ENCODE peak calls at places on chromosomes 12 and 14, in four cellular contexts. One of them, this sample, is unnamed.

GRCh38 chr14:81219821-81220487 is 805 bp downstream of the GTF2A1 start:
- DNase-seq in GM12878: no peak
- DNase-seq in HL-60: no peak
- DNase-seq in K562: peak
- DNase-seq in this sample: no peak

GRCh38 chr14:64253672-64254071 is 40.5 kb downstream of the ESR2 start:
- DNase-seq in HL-60: no peak
- DNase-seq in GM12878: no peak
- DNase-seq in K562: no peak
- DNase-seq in this sample: no peak

GRCh38 chr14:45377201-45377600 is 124.2 kb upstream of the MIS18BP1 start:
- DNase-seq in GM12878: no peak
- DNase-seq in K562: no peak
- DNase-seq in HL-60: no peak
- DNase-seq in this sample: no peak

GRCh38 chr14:59214702-59215302 is 26.3 kb downstream of the DAAM1 start:
- DNase-seq in K562: no peak
- DNase-seq in GM12878: peak
- DNase-seq in HL-60: no peak
- DNase-seq in this sample: no peak

GRCh38 chr12:46304080-46304479 is 35.2 kb upstream of the SLC38A1 start:
- DNase-seq in K562: no peak
- DNase-seq in HL-60: no peak
- DNase-seq in GM12878: no peak
- DNase-seq in this sample: no peak

GRCh38 chr14:73741386-73741875 is 27.2 kb upstream of the PNMA1 start:
- DNase-seq in HL-60: no peak
- DNase-seq in GM12878: no peak
- DNase-seq in K562: peak
- DNase-seq in this sample: peak

GRCh38 chr14:91047174-91047753 is 13.2 kb downstream of the RPS6KA5 start:
- DNase-seq in HL-60: no peak
- DNase-seq in GM12878: no peak
- DNase-seq in K562: no peak
- DNase-seq in this sample: no peak

GRCh38 chr12:49264466-49264872 is 413 bp upstream of the TUBA1C start:
- DNase-seq in GM12878: no peak
- DNase-seq in K562: peak
- DNase-seq in HL-60: peak
- DNase-seq in this sample: peak

GRCh38 chr14:69614592-69614991 is 3.2 kb downstream of the SUSD6 start:
- DNase-seq in K562: no peak
- DNase-seq in HL-60: no peak
- DNase-seq in GM12878: peak
- DNase-seq in this sample: no peak

GRCh38 chr14:50045039-50045711 is 71.2 kb downstream of the VCPKMT start:
- DNase-seq in HL-60: no peak
- DNase-seq in K562: no peak
- DNase-seq in GM12878: peak
- DNase-seq in this sample: peak

GRCh38 chr12:50537538-50537919 is 32.7 kb downstream of the DIP2B start:
- DNase-seq in HL-60: no peak
- DNase-seq in GM12878: no peak
- DNase-seq in K562: no peak
- DNase-seq in this sample: no peak

GRCh38 chr12:95083938-95084337 is 10.5 kb upstream of the NR2C1 start:
- DNase-seq in GM12878: no peak
- DNase-seq in HL-60: no peak
- DNase-seq in K562: no peak
- DNase-seq in this sample: no peak

GRCh38 chr14:38964630-38965029 is 138.4 kb downstream of the SEC23A start:
- DNase-seq in K562: no peak
- DNase-seq in HL-60: no peak
- DNase-seq in GM12878: no peak
- DNase-seq in this sample: no peak

GRCh38 chr14:100049220-100049619 is 16.0 kb upstream of the EVL start:
- DNase-seq in K562: no peak
- DNase-seq in HL-60: no peak
- DNase-seq in GM12878: no peak
- DNase-seq in this sample: no peak

GRCh38 chr14:104827173-104828055 is 26.5 kb downstream of the ZBTB42 start:
- DNase-seq in HL-60: no peak
- DNase-seq in K562: peak
- DNase-seq in GM12878: no peak
- DNase-seq in this sample: peak

GRCh38 chr14:51652168-51653095 is 722 bp downstream of the FRMD6 start:
- DNase-seq in HL-60: peak
- DNase-seq in K562: peak
- DNase-seq in GM12878: no peak
- DNase-seq in this sample: peak

GRCh38 chr14:65241125-65241752 is 138.9 kb upstream of the MAX start:
- DNase-seq in GM12878: no peak
- DNase-seq in K562: no peak
- DNase-seq in HL-60: no peak
- DNase-seq in this sample: no peak

GRCh38 chr12:17511369-17511768 is 578.6 kb downstream of the RERGL start:
- DNase-seq in HL-60: no peak
- DNase-seq in K562: no peak
- DNase-seq in GM12878: no peak
- DNase-seq in this sample: no peak

GRCh38 chr12:111022386-111022785 is 102.0 kb upstream of the MYL2 start:
- DNase-seq in HL-60: no peak
- DNase-seq in GM12878: no peak
- DNase-seq in K562: no peak
- DNase-seq in this sample: no peak

GRCh38 chr14:102937331-102938175 is 15.1 kb downstream of the AMN start:
- DNase-seq in K562: no peak
- DNase-seq in GM12878: no peak
- DNase-seq in HL-60: no peak
- DNase-seq in this sample: no peak

GRCh38 chr14:23557946-23558345 is 1.9 kb downstream of the THTPA start:
- DNase-seq in GM12878: no peak
- DNase-seq in HL-60: no peak
- DNase-seq in K562: no peak
- DNase-seq in this sample: no peak

GRCh38 chr14:23555533-23555881 is 564 bp upstream of the THTPA start:
- DNase-seq in GM12878: no peak
- DNase-seq in HL-60: no peak
- DNase-seq in K562: no peak
- DNase-seq in this sample: no peak

GRCh38 chr14:23556700-23557440 is 799 bp downstream of the THTPA start:
- DNase-seq in GM12878: no peak
- DNase-seq in K562: no peak
- DNase-seq in HL-60: no peak
- DNase-seq in this sample: no peak

GRCh38 chr14:23557521-23557920 is 1.4 kb downstream of the THTPA start:
- DNase-seq in K562: no peak
- DNase-seq in GM12878: no peak
- DNase-seq in HL-60: no peak
- DNase-seq in this sample: no peak

GRCh38 chr14:23555882-23556699 is at the start of gene THTPA:
- DNase-seq in GM12878: peak
- DNase-seq in HL-60: peak
- DNase-seq in K562: peak
- DNase-seq in this sample: peak
- TF ChIP-seq POLR2AphosphoS5 in GM12878: peak
- TF ChIP-seq POLR2AphosphoS5 in HL-60: peak
- TF ChIP-seq POLR2AphosphoS5 in K562: peak
- TF ChIP-seq POLR2AphosphoS5 in this sample: peak

GRCh38 chr12:22321018-22321605 is 13.4 kb downstream of the ST8SIA1 start:
- DNase-seq in GM12878: no peak
- DNase-seq in K562: no peak
- DNase-seq in HL-60: no peak
- DNase-seq in this sample: no peak

GRCh38 chr12:22312336-22312735 is 22.2 kb downstream of the ST8SIA1 start:
- DNase-seq in GM12878: no peak
- DNase-seq in K562: no peak
- DNase-seq in HL-60: no peak
- DNase-seq in this sample: no peak

GRCh38 chr12:22321620-22322019 is 12.9 kb downstream of the ST8SIA1 start:
- DNase-seq in GM12878: no peak
- DNase-seq in HL-60: peak
- DNase-seq in K562: no peak
- DNase-seq in this sample: no peak

GRCh38 chr12:22313276-22313995 is 21.1 kb downstream of the ST8SIA1 start:
- DNase-seq in K562: no peak
- DNase-seq in HL-60: no peak
- DNase-seq in GM12878: no peak
- DNase-seq in this sample: no peak

DNA sequence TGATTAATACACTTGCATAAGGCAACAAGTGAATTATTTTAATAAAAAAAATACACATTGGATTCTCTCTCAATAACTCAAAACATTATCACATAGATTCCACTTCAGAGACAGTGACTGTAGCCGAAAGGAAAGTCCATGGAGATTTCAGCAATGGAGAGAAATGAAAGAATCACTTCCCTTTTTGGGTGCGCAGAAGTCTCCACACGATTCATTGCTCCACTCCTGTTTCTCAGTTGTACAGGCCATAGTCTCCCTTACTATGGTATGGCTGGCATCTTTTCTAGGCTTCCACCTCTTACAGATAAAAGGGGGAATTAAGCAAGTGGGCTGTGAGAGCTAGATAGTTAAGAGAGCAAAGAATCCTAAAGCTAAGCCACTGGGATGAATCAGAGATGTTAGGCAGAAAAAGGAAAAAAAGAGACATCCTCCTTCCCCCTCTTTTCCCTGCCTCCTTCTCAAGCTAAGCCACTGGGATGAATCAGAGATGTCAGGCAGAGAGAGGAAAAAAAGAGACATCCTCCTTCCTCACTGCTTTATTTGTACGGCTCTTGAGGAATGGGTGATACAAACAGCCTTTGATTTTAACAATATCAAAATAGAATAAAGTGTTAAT is 16.3 kb downstream of the ST8SIA1 start:
- DNase-seq in HL-60: no peak
- DNase-seq in GM12878: no peak
- DNase-seq in K562: no peak
- DNase-seq in this sample: no peak
- TF ChIP-seq SPI1 in HL-60: peak
- TF ChIP-seq SPI1 in GM12878: peak
- TF ChIP-seq SPI1 in K562: no peak
- TF ChIP-seq SPI1 in this sample: peak

DNA sequence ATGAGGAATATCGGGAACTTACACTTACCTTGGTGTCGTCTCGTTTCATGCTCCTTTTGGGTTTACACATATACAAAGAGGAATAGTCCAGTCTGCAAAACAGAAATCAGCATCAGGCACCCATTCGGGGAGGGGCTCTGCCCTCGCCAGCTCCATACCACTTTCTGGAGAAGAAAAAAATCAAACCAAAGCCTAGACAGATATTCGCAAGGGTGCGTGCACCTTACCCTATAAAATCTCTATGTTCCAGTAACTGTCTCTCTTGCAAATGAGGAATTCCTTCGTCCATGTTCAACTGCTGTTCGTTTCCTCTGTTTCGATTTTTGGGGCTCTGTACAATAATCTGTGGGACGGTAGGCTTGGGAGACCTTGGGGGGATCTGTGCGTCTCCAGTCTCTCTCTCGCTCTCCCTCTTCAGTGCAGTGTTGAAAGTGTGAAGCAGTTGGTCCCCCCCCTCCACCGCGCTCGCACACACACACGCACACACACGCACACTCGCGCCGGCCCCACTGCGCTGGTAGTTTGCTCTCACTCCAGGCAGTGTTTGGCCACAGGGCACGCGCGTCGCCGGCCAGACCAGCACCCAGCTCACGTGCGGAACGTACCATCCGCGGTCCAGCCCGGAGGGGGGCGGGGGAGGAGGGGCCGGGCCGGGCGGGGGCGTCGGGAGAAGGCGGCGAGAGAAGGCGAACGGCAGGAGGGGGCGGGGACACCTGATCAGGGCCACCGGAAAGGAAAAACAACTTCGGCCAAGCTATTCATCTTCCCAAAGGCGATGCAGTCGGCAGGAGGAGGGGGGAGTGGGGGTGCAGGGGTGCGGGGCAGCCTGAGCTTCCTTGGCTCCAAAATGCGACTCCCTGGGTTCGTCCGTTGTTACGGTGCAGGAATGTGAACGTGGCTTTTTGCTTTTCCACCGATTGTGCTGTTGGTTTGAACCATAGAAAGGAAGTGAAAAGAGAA is at the start of gene BHLHE41:
- DNase-seq in HL-60: no peak
- DNase-seq in K562: peak
- DNase-seq in GM12878: no peak
- DNase-seq in this sample: no peak
- TF ChIP-seq POLR2AphosphoS5 in HL-60: no peak
- TF ChIP-seq POLR2AphosphoS5 in K562: no peak
- TF ChIP-seq POLR2AphosphoS5 in GM12878: no peak
- TF ChIP-seq POLR2AphosphoS5 in this sample: no peak

GRCh38 chr12:112575559-112576067 is 156.9 kb downstream of the PTPN11 start:
- DNase-seq in GM12878: no peak
- DNase-seq in HL-60: no peak
- DNase-seq in K562: no peak
- DNase-seq in this sample: no peak
- TF ChIP-seq SPI1 in GM12878: no peak
- TF ChIP-seq SPI1 in HL-60: no peak
- TF ChIP-seq SPI1 in K562: no peak
- TF ChIP-seq SPI1 in this sample: no peak

GRCh38 chr12:121133838-121134237 is 1.2 kb downstream of the P2RX7 start:
- DNase-seq in GM12878: no peak
- DNase-seq in K562: no peak
- DNase-seq in HL-60: no peak
- DNase-seq in this sample: no peak

GRCh38 chr12:121131941-121132341 is 735 bp upstream of the P2RX7 start:
- DNase-seq in GM12878: no peak
- DNase-seq in K562: no peak
- DNase-seq in HL-60: no peak
- DNase-seq in this sample: no peak

GRCh38 chr12:121135320-121135719 is 2.6 kb downstream of the P2RX7 start:
- DNase-seq in GM12878: no peak
- DNase-seq in K562: no peak
- DNase-seq in HL-60: no peak
- DNase-seq in this sample: no peak

GRCh38 chr12:121130866-121131373 is 1.8 kb upstream of the P2RX7 start:
- DNase-seq in HL-60: no peak
- DNase-seq in GM12878: no peak
- DNase-seq in K562: no peak
- DNase-seq in this sample: no peak

GRCh38 chr12:121132601-121133481 is at the start of gene P2RX7:
- DNase-seq in K562: no peak
- DNase-seq in HL-60: peak
- DNase-seq in GM12878: peak
- DNase-seq in this sample: no peak
- TF ChIP-seq POLR2AphosphoS5 in K562: no peak
- TF ChIP-seq POLR2AphosphoS5 in HL-60: peak
- TF ChIP-seq POLR2AphosphoS5 in GM12878: no peak
- TF ChIP-seq POLR2AphosphoS5 in this sample: no peak

GRCh38 chr12:6450091-6450868 is 1.6 kb upstream of the TAPBPL start:
- DNase-seq in HL-60: no peak
- DNase-seq in GM12878: no peak
- DNase-seq in K562: no peak
- DNase-seq in this sample: no peak
- TF ChIP-seq SPI1 in HL-60: no peak
- TF ChIP-seq SPI1 in GM12878: no peak
- TF ChIP-seq SPI1 in K562: no peak
- TF ChIP-seq SPI1 in this sample: no peak